ENCODE peak calls at places on chromosomes 11 and 22, in five cellular contexts. F, N, T, E and C are unnamed samples.

GRCh38 chr11:11786771-11787170 is 55.0 kb upstream of the USP47 start:
- DNase-seq in F (no peak), N (no peak), T (no peak), E (no peak), C (no peak)

GRCh38 chr11:130979386-130979972 is 63.2 kb upstream of the SNX19 start:
- DNase-seq in F (no peak), N (no peak), T (no peak), E (peak; percentile 8), C (no peak)

GRCh38 chr11:83409891-83410290 is 123.7 kb upstream of the CCDC90B start:
- DNase-seq in F (no peak), N (no peak), T (no peak), E (no peak), C (no peak)

GRCh38 chr11:101835465-101836063 is 79.2 kb upstream of the CEP126 start:
- DNase-seq in F (no peak), N (no peak), T (no peak), E (no peak), C (no peak)

GRCh38 chr11:124174001-124174400 is 9.1 kb upstream of the OR10D3 start:
- DNase-seq in F (no peak), N (no peak), T (no peak), E (no peak), C (no peak)

GRCh38 chr11:119979716-119980115 is 158.2 kb downstream of the TRIM29 start:
- DNase-seq in F (no peak), N (no peak), T (no peak), E (no peak), C (no peak)

GRCh38 chr22:38872831-38873248 is 824 bp upstream of the CBX6 start:
- DNase-seq in F (peak; percentile 77), N (no peak), T (no peak), E (peak; percentile 75), C (peak; percentile 66)

GRCh38 chr11:19980957-19981669 is 179.2 kb downstream of the DBX1 start:
- DNase-seq in F (no peak), N (no peak), T (no peak), E (peak; percentile 21), C (peak; percentile 22)

GRCh38 chr22:20013382-20013871 is 3.2 kb downstream of the ARVCF start:
- DNase-seq in F (peak; percentile 81), N (no peak), T (no peak), E (peak; percentile 86), C (peak; percentile 55)

GRCh38 chr22:44972363-44973083 is 37.3 kb downstream of the PHF21B start:
- DNase-seq in F (no peak), N (no peak), T (no peak), E (no peak), C (no peak)

GRCh38 chr22:23363683-23364082 is 183.4 kb downstream of the BCR start:
- DNase-seq in F (no peak), N (no peak), T (no peak), E (no peak), C (no peak)

GRCh38 chr11:3747704-3748103 is 49.6 kb downstream of the NUP98 start:
- DNase-seq in F (no peak), N (no peak), T (no peak), E (no peak), C (no peak)

GRCh38 chr11:115659061-115659963 is 155.1 kb upstream of the CADM1 start:
- DNase-seq in F (peak; percentile 66), N (no peak), T (no peak), E (peak; percentile 83), C (peak; percentile 82)

GRCh38 chr11:107370390-107370789 is 87.2 kb downstream of the CWF19L2 start:
- DNase-seq in F (no peak), N (no peak), T (no peak), E (no peak), C (no peak)

GRCh38 chr11:64844330-64845124 is at the start of gene CDC42BPG:
- DNase-seq in F (peak; percentile 81), N (no peak), T (no peak), E (peak; percentile 93), C (peak; percentile 96)

GRCh38 chr11:65357856-65358356 is 3.4 kb downstream of the TIGD3 start:
- DNase-seq in F (no peak), N (no peak), T (no peak), E (no peak), C (no peak)

GRCh38 chr11:57936050-57936418 is 87.6 kb upstream of the OR9Q1 start:
- DNase-seq in F (no peak), N (no peak), T (no peak), E (no peak), C (no peak)

GRCh38 chr11:58578136-58578634 is 678 bp upstream of the ZFP91 start:
- DNase-seq in F (peak; percentile 96), N (peak; percentile 78), T (peak; percentile 91), E (peak; percentile 77), C (peak; percentile 93)

GRCh38 chr11:134275534-134276395 is at the start of gene GLB1L3:
- DNase-seq in F (peak; percentile 60), N (peak; percentile 41), T (no peak), E (peak; percentile 84), C (no peak)

GRCh38 chr11:67269401-67270255 is 3.4 kb downstream of the GRK2 start:
- DNase-seq in F (no peak), N (no peak), T (peak; percentile 46), E (no peak), C (no peak)

GRCh38 chr11:100961633-100962032 is 168.0 kb downstream of the PGR start:
- DNase-seq in F (no peak), N (no peak), T (no peak), E (no peak), C (no peak)